ENCODE peak calls at places on chromosomes 12 and 14, in four cellular contexts. C is H1, V is A549, I is stomach. P is an unnamed sample.

GRCh38 chr12:124236651-124237050 is 58.2 kb upstream of the RFLNA start:
- DNase-seq in C (no peak), V (no peak), I (no peak), P (no peak)

GRCh38 chr12:52070243-52070925 is 606 bp downstream of the ATG101 start:
- DNase-seq in C (no peak), V (no peak), I (no peak), P (no peak)

GRCh38 chr14:79177106-79177505 is 1006.9 kb downstream of the NRXN3 start:
- DNase-seq in C (no peak), V (no peak), I (no peak), P (no peak)

GRCh38 chr14:72796935-72797334 is 97.0 kb downstream of the DPF3 start:
- DNase-seq in C (no peak), V (no peak), I (no peak), P (no peak)

GRCh38 chr14:83975435-83976222 is 1554.3 kb upstream of the FLRT2 start:
- DNase-seq in C (no peak), V (no peak), I (no peak), P (no peak)

GRCh38 chr14:50590464-50590863 is 30.5 kb downstream of the ATL1 start:
- DNase-seq in C (no peak), V (no peak), I (no peak), P (no peak)

GRCh38 chr12:27220057-27220987 is 23.8 kb upstream of the STK38L start:
- DNase-seq in C (no peak), V (no peak), I (no peak), P (no peak)

GRCh38 chr14:30521899-30522736 is 36.8 kb upstream of the G2E3 start:
- DNase-seq in C (no peak), V (peak), I (no peak), P (no peak)

GRCh38 chr12:109594566-109595317 is 21.1 kb downstream of the MVK start:
- DNase-seq in C (no peak), V (no peak), I (no peak), P (no peak)

GRCh38 chr12:109590566-109590965 is 17.0 kb downstream of the MVK start:
- DNase-seq in C (no peak), V (no peak), I (no peak), P (no peak)

GRCh38 chr12:109592195-109592904 is 18.8 kb downstream of the MVK start:
- DNase-seq in C (no peak), V (no peak), I (no peak), P (no peak)

GRCh38 chr12:109591041-109591440 is 17.4 kb downstream of the MVK start:
- DNase-seq in C (no peak), V (no peak), I (no peak), P (no peak)

GRCh38 chr12:109592905-109593272 is 19.3 kb downstream of the MVK start:
- DNase-seq in C (no peak), V (no peak), I (no peak), P (no peak)
- TF ChIP-seq EP300 in C (no peak), V (no peak), I (no peak), P (no peak)

GRCh38 chr14:104797112-104798044 is 1.8 kb upstream of the AKT1 start:
- DNase-seq in C (no peak), V (peak), I (peak), P (no peak)

GRCh38 chr14:104794641-104795467 is 694 bp downstream of the AKT1 start:
- DNase-seq in C (no peak), V (no peak), I (peak), P (no peak)

GRCh38 chr14:104795468-104795780 is at the start of gene AKT1:
- DNase-seq in C (no peak), V (no peak), I (no peak), P (no peak)

GRCh38 chr14:104796682-104797081 is 1.1 kb upstream of the AKT1 start:
- DNase-seq in C (no peak), V (no peak), I (no peak), P (no peak)

GRCh38 chr14:104795781-104796681 is 483 bp upstream of the AKT1 start:
- DNase-seq in C (no peak), V (no peak), I (peak), P (no peak)
- TF ChIP-seq POLR2A in C (no peak), V (peak), I (no peak), P (no peak)

GRCh38 chr12:132951649-132952048 is 4.5 kb downstream of the ZNF605 start:
- DNase-seq in C (no peak), V (no peak), I (no peak), P (no peak)

GRCh38 chr12:132949936-132950837 is 5.9 kb downstream of the ZNF605 start:
- DNase-seq in C (no peak), V (no peak), I (no peak), P (no peak)

GRCh38 chr12:132953163-132953425 is 3.0 kb downstream of the ZNF605 start:
- DNase-seq in C (no peak), V (no peak), I (no peak), P (no peak)

GRCh38 chr12:132952371-132953162 is 3.5 kb downstream of the ZNF605 start:
- DNase-seq in C (no peak), V (no peak), I (no peak), P (no peak)

GRCh38 chr12:132950844-132951535 is 5.1 kb downstream of the ZNF605 start:
- DNase-seq in C (no peak), V (no peak), I (no peak), P (no peak)
- H3K4me3 ChIP-seq in C (no peak), V (no peak), I (no peak), P (no peak)

GRCh38 chr12:89373772-89374572 is 21.7 kb upstream of the DUSP6 start:
- DNase-seq in C (no peak), V (no peak), I (no peak), P (no peak)
- TF ChIP-seq EP300 in C (no peak), V (no peak), I (no peak), P (no peak)

DNA sequence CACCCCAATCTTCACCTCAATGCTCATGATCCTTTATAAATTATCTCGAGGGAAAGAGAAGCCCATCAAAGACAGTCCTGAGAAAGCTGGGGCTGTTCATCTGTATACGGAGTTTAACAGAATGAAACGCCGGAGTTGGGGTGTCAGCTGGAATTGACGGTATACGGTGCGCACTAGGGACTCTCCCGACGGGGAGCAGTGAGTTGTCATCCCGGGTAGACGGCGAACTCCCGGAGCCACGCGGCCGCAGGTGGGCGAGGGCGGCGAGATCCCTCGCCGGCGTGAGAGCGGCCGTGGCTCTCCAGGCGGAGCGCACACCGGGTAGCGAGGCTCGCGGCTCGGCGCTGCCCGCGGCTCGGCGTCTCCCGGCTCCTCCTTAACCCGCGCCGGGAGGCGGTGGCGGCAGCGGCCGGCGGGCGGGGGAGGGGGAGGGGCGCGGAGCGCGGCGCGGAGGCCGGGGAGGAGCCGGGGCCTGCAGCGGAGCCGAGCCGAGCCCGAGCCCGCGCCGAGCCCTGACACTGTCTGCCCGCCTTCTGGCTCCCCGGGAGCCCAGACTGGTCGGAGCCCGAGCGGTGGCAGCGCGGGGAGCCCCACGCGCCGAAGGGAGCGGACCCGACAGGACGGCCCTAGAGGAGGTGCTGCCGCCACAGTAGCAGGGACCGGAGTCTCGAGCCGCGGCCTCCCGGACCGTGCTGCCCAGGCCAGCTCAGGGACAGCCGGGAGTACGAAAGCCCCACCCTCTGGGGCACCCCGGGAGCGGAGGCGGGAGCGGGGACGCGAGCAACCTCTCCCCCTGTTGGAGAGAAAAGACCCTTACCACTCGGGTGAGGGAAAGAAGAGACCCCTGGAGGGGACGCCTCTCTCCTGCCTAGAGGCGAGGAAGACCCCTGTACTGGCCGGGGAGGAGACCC is at the start of gene FOXJ2:
- DNase-seq in C (no peak), V (peak), I (peak), P (peak)
- TF ChIP-seq POLR2A in C (no peak), V (peak), I (no peak), P (peak)

DNA sequence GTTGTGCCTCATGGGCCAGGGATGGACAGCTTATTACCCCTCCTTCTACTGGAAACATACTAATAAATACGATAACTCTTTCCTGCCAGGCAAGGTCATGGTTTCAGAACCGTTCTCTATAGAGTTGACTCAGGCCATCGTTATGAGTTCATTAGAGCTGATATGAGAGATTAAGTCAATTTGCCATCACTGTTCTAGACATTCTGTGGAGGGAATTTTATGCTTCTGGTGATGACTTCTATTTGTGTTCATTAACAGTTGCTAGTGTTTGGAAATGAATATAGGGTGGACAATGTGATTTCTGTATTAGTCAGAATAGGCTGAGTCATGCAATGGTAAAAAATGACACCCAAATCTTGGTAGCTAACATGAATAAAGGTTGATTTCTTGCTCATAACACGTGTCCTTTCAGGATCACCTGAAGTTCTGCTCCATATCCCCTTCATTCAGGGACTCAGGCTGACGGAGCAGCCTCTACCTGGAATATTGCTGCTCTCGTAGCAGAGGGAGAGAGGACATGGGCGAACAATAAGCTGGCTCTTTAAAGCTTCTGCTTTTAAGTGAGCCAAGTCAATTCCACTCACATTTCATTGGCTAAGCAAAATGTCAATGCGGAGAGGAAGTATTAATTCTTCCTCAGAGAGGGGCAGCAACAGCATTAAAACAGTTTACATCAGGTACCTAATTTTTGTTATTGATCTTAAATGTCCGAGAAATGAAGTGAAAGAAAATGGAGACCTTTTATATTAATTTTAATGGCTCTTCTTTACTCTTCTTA is 18.6 kb upstream of the TBPL2 start:
- DNase-seq in C (no peak), V (no peak), I (no peak), P (no peak)
- H3K4me3 ChIP-seq in C (no peak), V (no peak), I (no peak), P (no peak)

P was measured in suprapubic skin.